ENCODE peak calls at places on chromosomes 6 and 20, in nine cellular contexts. K, S, X, Y, C, L, Q, M and D are unnamed samples.

GRCh38 chr6:156685823-156686428 is 91.3 kb upstream of the ARID1B start:
- DNase-seq in K (no peak), S (no peak), X (no peak), Y (no peak), C (no peak), L (no peak), Q (no peak), M (no peak), D (no peak)

GRCh38 chr6:137353346-137353745 is 134.2 kb upstream of the IFNGR1 start:
- DNase-seq in K (no peak), S (peak), X (no peak), Y (no peak), C (no peak), L (no peak), Q (peak), M (no peak), D (no peak)

GRCh38 chr20:50313223-50313820 is 122.7 kb downstream of the CEBPB start:
- DNase-seq in K (no peak), S (no peak), X (no peak), Y (no peak), C (no peak), L (peak), Q (peak), M (no peak), D (no peak)

GRCh38 chr6:83221886-83222479 is 28.8 kb downstream of the RWDD2A start:
- DNase-seq in K (peak), S (no peak), X (no peak), Y (no peak), C (no peak), L (no peak), Q (peak), M (no peak), D (peak)

GRCh38 chr20:51584737-51585136 is 42.2 kb upstream of the NFATC2 start:
- DNase-seq in K (no peak), S (no peak), X (no peak), Y (no peak), C (no peak), L (no peak), Q (no peak), M (no peak), D (no peak)

GRCh38 chr20:32580970-32581838 is 3.9 kb downstream of the NOL4L start:
- DNase-seq in K (no peak), S (no peak), X (no peak), Y (no peak), C (no peak), L (peak), Q (no peak), M (no peak), D (no peak)

GRCh38 chr6:43737272-43738081 is 32.5 kb upstream of the VEGFA start:
- DNase-seq in K (no peak), S (no peak), X (peak), Y (no peak), C (no peak), L (no peak), Q (peak), M (no peak), D (no peak)

GRCh38 chr20:23626040-23626620 is 11.6 kb downstream of the CST3 start:
- DNase-seq in K (no peak), S (no peak), X (no peak), Y (no peak), C (peak), L (no peak), Q (peak), M (peak), D (no peak)

GRCh38 chr6:170113141-170113540 is 177.7 kb downstream of the DLL1 start:
- DNase-seq in K (no peak), S (no peak), X (no peak), Y (no peak), C (peak), L (no peak), Q (no peak), M (no peak), D (no peak)

GRCh38 chr6:80173411-80173810 is 66.9 kb downstream of the BCKDHB start:
- DNase-seq in K (no peak), S (no peak), X (no peak), Y (no peak), C (no peak), L (no peak), Q (no peak), M (no peak), D (no peak)

GRCh38 chr6:127690092-127690491 is 113.1 kb downstream of the C6orf58 start:
- DNase-seq in K (peak), S (no peak), X (no peak), Y (no peak), C (no peak), L (no peak), Q (peak), M (no peak), D (no peak)

GRCh38 chr6:38034269-38034914 is 214.9 kb downstream of the ZFAND3 start:
- DNase-seq in K (peak), S (no peak), X (no peak), Y (no peak), C (no peak), L (no peak), Q (peak), M (no peak), D (no peak)

GRCh38 chr6:125780540-125781306 is 10.0 kb upstream of the NCOA7 start:
- DNase-seq in K (peak), S (peak), X (peak), Y (peak), C (peak), L (peak), Q (peak), M (no peak), D (peak)

GRCh38 chr6:143689852-143690251 is 12.1 kb downstream of the PHACTR2 start:
- DNase-seq in K (peak), S (no peak), X (no peak), Y (no peak), C (no peak), L (no peak), Q (peak), M (no peak), D (no peak)

GRCh38 chr6:131038612-131039344 is 24.3 kb downstream of the EPB41L2 start:
- DNase-seq in K (peak), S (no peak), X (no peak), Y (no peak), C (no peak), L (no peak), Q (peak), M (no peak), D (no peak)

GRCh38 chr6:131398176-131398575 is 174.8 kb upstream of the ARG1 start:
- DNase-seq in K (peak), S (no peak), X (no peak), Y (no peak), C (no peak), L (no peak), Q (peak), M (no peak), D (no peak)

GRCh38 chr6:47308674-47309325 is 905 bp downstream of the TNFRSF21 start:
- DNase-seq in K (peak), S (peak), X (no peak), Y (peak), C (peak), L (peak), Q (peak), M (no peak), D (peak)

GRCh38 chr20:47318596-47319516 is 37.6 kb downstream of the ZMYND8 start:
- DNase-seq in K (peak), S (no peak), X (peak), Y (peak), C (peak), L (peak), Q (no peak), M (peak), D (no peak)

GRCh38 chr20:32449057-32449889 is 91.1 kb downstream of the ASXL1 start:
- DNase-seq in K (no peak), S (no peak), X (no peak), Y (no peak), C (no peak), L (no peak), Q (no peak), M (no peak), D (no peak)

GRCh38 chr20:50921055-50921454 is 10.2 kb downstream of the ADNP start:
- DNase-seq in K (peak), S (no peak), X (no peak), Y (no peak), C (no peak), L (no peak), Q (peak), M (no peak), D (no peak)

GRCh38 chr20:57398231-57398821 is 7.1 kb downstream of the RBM38 start:
- DNase-seq in K (no peak), S (peak), X (peak), Y (no peak), C (peak), L (no peak), Q (peak), M (no peak), D (peak)

GRCh38 chr6:157753291-157753690 is 69.8 kb upstream of the SNX9 start:
- DNase-seq in K (no peak), S (no peak), X (no peak), Y (no peak), C (no peak), L (no peak), Q (no peak), M (no peak), D (no peak)

GRCh38 chr20:19288636-19289035 is 76.2 kb downstream of the SLC24A3 start:
- DNase-seq in K (no peak), S (no peak), X (no peak), Y (no peak), C (no peak), L (no peak), Q (peak), M (no peak), D (no peak)

GRCh38 chr6:123803862-123804681 is at the start of gene NKAIN2:
- DNase-seq in K (no peak), S (peak), X (peak), Y (peak), C (no peak), L (no peak), Q (peak), M (no peak), D (peak)

GRCh38 chr6:160178271-160178670 is 56.7 kb downstream of the SLC22A1 start:
- DNase-seq in K (no peak), S (no peak), X (no peak), Y (no peak), C (no peak), L (no peak), Q (peak), M (no peak), D (no peak)

GRCh38 chr6:16683524-16684194 is 77.6 kb downstream of the ATXN1 start:
- DNase-seq in K (peak), S (no peak), X (peak), Y (no peak), C (no peak), L (no peak), Q (peak), M (no peak), D (no peak)

GRCh38 chr6:139545474-139546116 is 171.1 kb upstream of the CITED2 start:
- DNase-seq in K (no peak), S (no peak), X (no peak), Y (no peak), C (no peak), L (no peak), Q (peak), M (no peak), D (no peak)

GRCh38 chr6:125102901-125103300 is 50.7 kb upstream of the TPD52L1 start:
- DNase-seq in K (peak), S (no peak), X (no peak), Y (no peak), C (no peak), L (no peak), Q (peak), M (no peak), D (no peak)

GRCh38 chr6:64777941-64778785 is 928.9 kb downstream of the EYS start:
- DNase-seq in K (peak), S (no peak), X (no peak), Y (no peak), C (no peak), L (no peak), Q (peak), M (no peak), D (no peak)

GRCh38 chr20:64268180-64268579 is 12.6 kb downstream of the PCMTD2 start:
- DNase-seq in K (no peak), S (no peak), X (peak), Y (no peak), C (no peak), L (no peak), Q (peak), M (no peak), D (no peak)

GRCh38 chr6:7998103-7998725 is 66.0 kb downstream of the BLOC1S5 start:
- DNase-seq in K (peak), S (no peak), X (no peak), Y (no peak), C (no peak), L (no peak), Q (peak), M (no peak), D (no peak)

GRCh38 chr6:74741608-74742007 is 464.2 kb downstream of the COL12A1 start:
- DNase-seq in K (no peak), S (no peak), X (peak), Y (peak), C (no peak), L (no peak), Q (no peak), M (no peak), D (no peak)

GRCh38 chr20:39165099-39165498 is 203.0 kb downstream of the DHX35 start:
- DNase-seq in K (no peak), S (no peak), X (no peak), Y (no peak), C (no peak), L (no peak), Q (no peak), M (no peak), D (no peak)

GRCh38 chr6:146913842-146914562 is 290.2 kb upstream of the STXBP5 start:
- DNase-seq in K (peak), S (no peak), X (peak), Y (peak), C (peak), L (peak), Q (peak), M (peak), D (no peak)

GRCh38 chr6:72620866-72621242 is 1.0 kb upstream of the KCNQ5 start:
- DNase-seq in K (no peak), S (no peak), X (no peak), Y (no peak), C (no peak), L (no peak), Q (no peak), M (no peak), D (no peak)

GRCh38 chr6:66897576-66897975 is 1190.5 kb upstream of the EYS start:
- DNase-seq in K (peak), S (no peak), X (no peak), Y (no peak), C (no peak), L (no peak), Q (peak), M (no peak), D (no peak)

GRCh38 chr6:40251609-40252008 is 317.3 kb upstream of the MOCS1 start:
- DNase-seq in K (no peak), S (no peak), X (no peak), Y (no peak), C (no peak), L (no peak), Q (no peak), M (no peak), D (no peak)

GRCh38 chr6:115634899-115635298 is 425.8 kb downstream of the FRK start:
- DNase-seq in K (no peak), S (no peak), X (no peak), Y (no peak), C (no peak), L (no peak), Q (no peak), M (no peak), D (no peak)
- TF ChIP-seq CTCF in K (no peak), S (no peak), X (no peak), Y (no peak), C (no peak), L (no peak), Q (no peak), M (no peak), D (no peak)

DNA sequence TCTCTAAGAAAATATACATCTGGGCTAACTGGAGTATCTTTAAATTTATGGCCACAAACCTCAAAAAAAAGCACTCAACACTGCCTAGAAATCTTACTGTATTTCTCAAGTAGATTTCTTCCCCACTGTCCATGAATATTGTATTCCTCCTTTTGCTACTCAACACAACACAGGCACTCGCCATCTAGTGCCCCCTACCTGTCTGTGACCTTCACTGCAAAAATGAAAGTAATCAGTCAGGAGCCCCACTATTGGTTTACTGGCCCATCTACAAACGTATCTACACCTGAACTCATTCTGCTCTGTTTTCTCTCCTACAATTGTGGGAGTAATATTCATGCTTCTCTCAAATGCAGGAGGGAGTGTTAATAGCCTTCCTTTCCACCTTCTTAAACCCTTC is 58.3 kb downstream of the LY86 start:
- DNase-seq in K (no peak), S (no peak), X (no peak), Y (no peak), C (no peak), L (no peak), Q (no peak), M (no peak), D (no peak)
- TF ChIP-seq CTCF in K (no peak), S (peak), X (no peak), Y (no peak), C (no peak), L (no peak), Q (no peak), M (no peak), D (peak)

DNA sequence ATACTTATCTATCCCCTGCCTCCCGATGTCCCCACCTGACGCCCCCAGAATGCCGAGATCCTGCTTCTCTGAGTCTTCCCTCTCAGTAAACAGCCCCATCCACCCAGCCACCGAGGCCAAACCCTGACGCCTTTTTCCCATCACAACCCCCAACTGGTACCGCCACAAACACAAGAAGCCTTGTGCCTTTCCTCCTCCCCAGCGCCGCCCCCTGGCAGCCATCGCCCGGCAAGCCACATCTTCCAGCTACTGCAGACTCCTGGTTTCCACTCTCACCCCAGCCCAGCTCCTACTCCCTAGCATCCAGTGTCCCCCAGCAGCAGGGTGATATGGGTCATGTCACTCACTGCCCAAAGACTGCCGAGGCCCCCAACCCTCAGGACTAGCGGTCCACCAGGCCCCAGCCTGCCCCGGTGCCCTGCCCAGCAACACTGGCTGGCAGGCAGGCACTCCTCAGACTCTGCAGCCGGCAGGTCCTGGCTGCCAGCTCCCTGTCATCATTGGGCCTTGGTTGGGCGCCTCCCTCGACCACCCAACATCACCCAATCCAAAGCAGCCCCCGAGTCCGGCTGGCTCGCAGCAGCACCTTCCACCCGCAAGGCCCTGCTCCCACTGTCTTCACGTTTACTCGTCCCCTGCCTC is 11.2 kb downstream of the TCFL5 start:
- DNase-seq in K (no peak), S (no peak), X (no peak), Y (no peak), C (no peak), L (no peak), Q (no peak), M (no peak), D (no peak)
- TF ChIP-seq CTCF in K (no peak), S (no peak), X (no peak), Y (no peak), C (no peak), L (no peak), Q (no peak), M (peak), D (no peak)

GRCh38 chr20:13425401-13425800 is 204.3 kb downstream of the ISM1 start:
- DNase-seq in K (no peak), S (no peak), X (no peak), Y (no peak), C (no peak), L (no peak), Q (no peak), M (no peak), D (no peak)

GRCh38 chr20:13420625-13421024 is 199.6 kb downstream of the ISM1 start:
- DNase-seq in K (no peak), S (no peak), X (no peak), Y (no peak), C (no peak), L (no peak), Q (no peak), M (no peak), D (no peak)

GRCh38 chr20:13424174-13424833 is 203.2 kb downstream of the ISM1 start:
- DNase-seq in K (no peak), S (no peak), X (no peak), Y (no peak), C (no peak), L (no peak), Q (no peak), M (no peak), D (no peak)

GRCh38 chr20:13422637-13423036 is 201.6 kb downstream of the ISM1 start:
- DNase-seq in K (no peak), S (no peak), X (no peak), Y (no peak), C (no peak), L (no peak), Q (no peak), M (no peak), D (no peak)

GRCh38 chr20:13423472-13424173 is 202.5 kb downstream of the ISM1 start:
- DNase-seq in K (no peak), S (no peak), X (no peak), Y (no peak), C (no peak), L (no peak), Q (no peak), M (no peak), D (no peak)
- TF ChIP-seq CTCF in K (no peak), S (no peak), X (no peak), Y (no peak), C (no peak), L (no peak), Q (no peak), M (no peak), D (no peak)

DNA sequence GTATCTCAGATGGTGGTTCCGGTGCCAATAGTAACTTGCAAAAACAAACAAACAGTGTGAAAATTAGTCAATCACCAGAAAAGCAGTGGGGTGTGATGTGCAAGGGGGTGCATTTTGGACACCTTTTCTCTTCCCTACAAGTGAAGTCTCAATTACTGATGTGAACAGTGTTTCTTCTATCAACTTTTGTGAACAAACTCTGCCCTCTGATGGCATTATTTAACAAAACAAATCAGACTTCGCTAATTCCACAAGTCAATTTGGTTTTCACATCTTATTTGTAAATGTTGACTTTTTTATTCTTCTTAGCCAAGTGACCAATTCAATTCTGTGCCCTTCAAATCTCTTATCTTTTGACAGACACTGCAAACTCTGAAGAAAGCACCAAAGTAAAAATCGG is 212.2 kb downstream of the UST start:
- DNase-seq in K (no peak), S (no peak), X (no peak), Y (no peak), C (no peak), L (no peak), Q (no peak), M (no peak), D (no peak)
- TF ChIP-seq CTCF in K (no peak), S (no peak), X (no peak), Y (no peak), C (no peak), L (no peak), Q (no peak), M (no peak), D (no peak)

GRCh38 chr6:29355603-29356002 is 13.1 kb downstream of the OR5V1 start:
- DNase-seq in K (no peak), S (no peak), X (no peak), Y (no peak), C (no peak), L (no peak), Q (no peak), M (no peak), D (no peak)
- TF ChIP-seq CTCF in K (no peak), S (peak), X (no peak), Y (no peak), C (no peak), L (no peak), Q (no peak), M (no peak), D (no peak)